ENCODE peak calls at places on chromosomes 13 and 19, in ten cellular contexts. B is left ventricle myocardium superior, E is M059J, P is IMR-90, A is kidney glomerular epithelial cell, J is H54, R is A172, I is astrocyte of the cerebellum, S is heart right ventricle, L is NCI-H1092 treated with DMSO at 0.1 percent for 48 hours. Y is an unnamed sample.
A peak's percentile ranks its signal among the peaks of the same experiment; 100 is the strongest.

GRCh38 chr19:17797397-17798201 is 2.7 kb downstream of the B3GNT3 start:
- DNase-seq in B (no peak), E (peak; percentile 94), P (no peak), A (no peak), J (peak; percentile 89), R (peak; percentile 77), I (no peak), S (no peak), L (no peak), Y (no peak)

GRCh38 chr13:84487681-84488080 is 605.4 kb upstream of the SLITRK1 start:
- DNase-seq in B (no peak), E (no peak), P (no peak), A (no peak), J (no peak), R (no peak), I (no peak), S (no peak), L (no peak), Y (no peak)

GRCh38 chr13:110702089-110702488 is 3.8 kb downstream of the CARS2 start:
- DNase-seq in B (no peak), E (no peak), P (no peak), A (no peak), J (no peak), R (no peak), I (no peak), S (no peak), L (no peak), Y (no peak)

GRCh38 chr19:55489711-55490477 is 1.7 kb downstream of the SSC5D start:
- DNase-seq in B (no peak), E (no peak), P (no peak), A (no peak), J (no peak), R (no peak), I (no peak), S (no peak), L (no peak), Y (no peak)

GRCh38 chr13:32381539-32381938 is 46.4 kb downstream of the N4BP2L1 start:
- DNase-seq in B (no peak), E (peak; percentile 9), P (peak; percentile 37), A (peak; percentile 13), J (no peak), R (peak; percentile 2), I (peak; percentile 11), S (no peak), L (peak; percentile 15), Y (peak; percentile 5)

GRCh38 chr13:41557719-41558118 is 100.4 kb downstream of the RGCC start:
- DNase-seq in B (no peak), E (no peak), P (no peak), A (no peak), J (no peak), R (no peak), I (no peak), S (no peak), L (no peak), Y (no peak)

GRCh38 chr19:4327252-4327876 is 11.3 kb downstream of the STAP2 start:
- DNase-seq in B (peak; percentile 84), E (peak; percentile 72), P (peak; percentile 13), A (no peak), J (peak; percentile 76), R (peak; percentile 25), I (no peak), S (peak; percentile 78), L (no peak), Y (no peak)

GRCh38 chr13:26965976-26966375 is 205.4 kb upstream of the GPR12 start:
- DNase-seq in B (peak; percentile 83), E (no peak), P (peak; percentile 93), A (no peak), J (no peak), R (no peak), I (peak; percentile 5), S (peak; percentile 71), L (peak; percentile 96), Y (no peak)

GRCh38 chr19:3403489-3404323 is 37.3 kb downstream of the NFIC start:
- DNase-seq in B (peak; percentile 93), E (peak; percentile 91), P (peak; percentile 97), A (peak; percentile 49), J (peak; percentile 42), R (peak; percentile 89), I (peak; percentile 84), S (peak; percentile 90), L (peak; percentile 19), Y (no peak)

GRCh38 chr19:47176071-47176626 is 45.5 kb downstream of the SAE1 start:
- DNase-seq in B (no peak), E (peak; percentile 71), P (peak; percentile 97), A (no peak), J (no peak), R (peak; percentile 41), I (no peak), S (no peak), L (no peak), Y (no peak)

GRCh38 chr19:57262044-57262443 is 18.2 kb upstream of the ZNF460 start:
- DNase-seq in B (no peak), E (no peak), P (no peak), A (no peak), J (no peak), R (no peak), I (no peak), S (no peak), L (no peak), Y (no peak)

Y was measured in kidney epithelial cell.